ENCODE peak calls at places on chromosomes 7 and 10, in ten cellular contexts. M, O, D, R, A, H, E, P, B and N are unnamed samples.

GRCh38 chr10:106757521-106757920 is 407.0 kb downstream of the SORCS1 start:
- DNase-seq in D (no peak), B (no peak), O (no peak), M (no peak), E (no peak), A (no peak), H (no peak), P (no peak), R (no peak), N (no peak)

GRCh38 chr7:36266201-36266600 is 113.1 kb downstream of the EEPD1 start:
- DNase-seq in R (no peak), M (no peak), B (no peak), E (no peak), D (no peak), H (no peak), A (peak; percentile 18), O (no peak), P (peak; percentile 27), N (no peak)

GRCh38 chr10:70843333-70843732 is 27.6 kb downstream of the SGPL1 start:
- DNase-seq in H (no peak), M (no peak), P (no peak), A (no peak), B (no peak), R (no peak), E (no peak), D (no peak), O (no peak), N (no peak)

GRCh38 chr10:116836087-116836486 is 13.2 kb upstream of the ENO4 start:
- DNase-seq in B (no peak), H (no peak), A (no peak), P (peak; percentile 26), D (no peak), O (no peak), M (no peak), R (no peak), E (no peak), N (peak; percentile 22)

GRCh38 chr10:97648557-97649404 is 8.3 kb downstream of the PI4K2A start:
- DNase-seq in E (peak; percentile 47), H (no peak), B (no peak), M (peak; percentile 22), A (no peak), P (peak; percentile 87), O (no peak), R (peak; percentile 69), D (peak; percentile 57), N (no peak)

GRCh38 chr7:49718755-49719154 is 54.7 kb upstream of the VWC2 start:
- DNase-seq in D (no peak), O (no peak), B (no peak), P (no peak), R (no peak), M (no peak), A (no peak), E (no peak), H (no peak), N (no peak)

GRCh38 chr7:111763221-111763791 is 201.0 kb upstream of the IMMP2L start:
- DNase-seq in A (no peak), M (no peak), D (no peak), H (peak; percentile 31), O (no peak), E (no peak), B (no peak), P (peak; percentile 71), R (peak; percentile 57), N (no peak)

GRCh38 chr10:13158401-13158800 is 3.0 kb upstream of the MCM10 start:
- DNase-seq in B (no peak), H (peak; percentile 31), E (no peak), R (no peak), A (no peak), M (no peak), O (peak; percentile 81), P (no peak), D (no peak), N (no peak)

GRCh38 chr10:14173706-14174594 is 156.8 kb downstream of the FRMD4A start:
- DNase-seq in O (no peak), D (no peak), P (no peak), R (no peak), A (no peak), M (no peak), H (peak; percentile 33), B (no peak), E (no peak), N (no peak)

GRCh38 chr7:100825215-100825671 is 2.1 kb downstream of the EPHB4 start:
- DNase-seq in P (no peak), O (peak; percentile 83), H (no peak), R (no peak), E (no peak), D (no peak), B (no peak), M (no peak), A (no peak), N (no peak)

GRCh38 chr10:124354411-124355382 is 64.0 kb downstream of the OAT start:
- DNase-seq in A (peak; percentile 70), B (peak; percentile 21), P (peak; percentile 27), H (peak; percentile 48), D (peak; percentile 66), M (no peak), R (peak; percentile 59), O (peak; percentile 79), E (no peak), N (no peak)

GRCh38 chr7:114539575-114539974 is 125.0 kb downstream of the FOXP2 start:
- DNase-seq in E (no peak), B (no peak), A (no peak), H (peak; percentile 46), O (no peak), P (peak; percentile 33), D (no peak), R (peak; percentile 3), M (no peak), N (no peak)

GRCh38 chr10:131166486-131166885 is 145.0 kb downstream of the TCERG1L start:
- DNase-seq in H (no peak), O (peak; percentile 43), R (no peak), A (peak; percentile 29), P (no peak), B (no peak), E (no peak), M (no peak), D (peak; percentile 18), N (no peak)
- H3K4me1 ChIP-seq in H (no peaks in the 10 kb centered on the region), O (no peaks in the 10 kb centered on the region), R (no peaks in the 10 kb centered on the region), A (no peaks in the 10 kb centered on the region), P (no peaks in the 10 kb centered on the region), B (no peaks in the 10 kb centered on the region), E (no peaks in the 10 kb centered on the region), M (no peaks in the 10 kb centered on the region), D (no peaks in the 10 kb centered on the region), N (no peaks in the 10 kb centered on the region)

DNA sequence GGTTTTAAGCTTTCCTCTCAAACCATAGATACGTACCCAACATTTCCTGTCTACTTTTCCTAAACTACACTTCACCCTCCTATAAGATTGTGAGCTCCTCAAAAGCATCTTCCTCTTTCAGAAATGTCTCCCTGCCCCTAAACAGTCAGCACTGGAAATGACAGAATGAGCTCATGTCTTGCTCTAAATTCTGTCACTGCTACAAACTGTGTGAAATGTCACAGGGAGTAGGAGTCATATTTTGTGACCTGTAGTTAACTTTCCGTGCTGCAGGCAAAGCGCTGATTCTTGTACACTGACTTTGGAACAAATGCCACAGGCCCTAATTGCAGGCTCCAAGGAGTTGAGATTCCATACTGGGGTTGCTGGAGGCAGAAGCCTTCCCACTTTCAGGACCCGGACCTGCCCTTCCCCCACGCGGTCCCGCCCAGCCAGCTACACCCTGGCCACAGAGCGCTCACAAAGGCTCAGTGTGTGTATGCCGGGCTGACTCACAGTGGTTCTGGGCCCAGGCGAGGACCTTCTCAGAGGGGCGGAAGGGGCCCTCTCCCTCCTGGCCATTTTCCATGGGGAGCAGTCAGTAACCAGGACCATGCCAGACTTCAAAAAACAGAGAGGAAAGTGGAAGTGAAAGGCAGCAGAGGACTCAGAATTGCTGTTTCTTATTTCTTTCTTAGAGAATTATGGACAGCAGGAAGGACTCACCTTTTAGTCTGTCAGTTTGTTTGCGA is 24.1 kb downstream of the SCD start:
- DNase-seq in H (peak; percentile 78), O (peak; percentile 84), A (peak; percentile 92), P (peak; percentile 89), R (peak; percentile 93), M (peak; percentile 82), D (peak; percentile 90), E (peak; percentile 34), B (peak; percentile 28), N (no peak)
- TF ChIP-seq POLR2A in H (peak; percentile 40), O (no peak), A (peak; percentile 11), P (peak; percentile 38), R (no peak), M (peak; percentile 65), D (peak; percentile 72), E (no peak), B (no peak), N (no peak)

DNA sequence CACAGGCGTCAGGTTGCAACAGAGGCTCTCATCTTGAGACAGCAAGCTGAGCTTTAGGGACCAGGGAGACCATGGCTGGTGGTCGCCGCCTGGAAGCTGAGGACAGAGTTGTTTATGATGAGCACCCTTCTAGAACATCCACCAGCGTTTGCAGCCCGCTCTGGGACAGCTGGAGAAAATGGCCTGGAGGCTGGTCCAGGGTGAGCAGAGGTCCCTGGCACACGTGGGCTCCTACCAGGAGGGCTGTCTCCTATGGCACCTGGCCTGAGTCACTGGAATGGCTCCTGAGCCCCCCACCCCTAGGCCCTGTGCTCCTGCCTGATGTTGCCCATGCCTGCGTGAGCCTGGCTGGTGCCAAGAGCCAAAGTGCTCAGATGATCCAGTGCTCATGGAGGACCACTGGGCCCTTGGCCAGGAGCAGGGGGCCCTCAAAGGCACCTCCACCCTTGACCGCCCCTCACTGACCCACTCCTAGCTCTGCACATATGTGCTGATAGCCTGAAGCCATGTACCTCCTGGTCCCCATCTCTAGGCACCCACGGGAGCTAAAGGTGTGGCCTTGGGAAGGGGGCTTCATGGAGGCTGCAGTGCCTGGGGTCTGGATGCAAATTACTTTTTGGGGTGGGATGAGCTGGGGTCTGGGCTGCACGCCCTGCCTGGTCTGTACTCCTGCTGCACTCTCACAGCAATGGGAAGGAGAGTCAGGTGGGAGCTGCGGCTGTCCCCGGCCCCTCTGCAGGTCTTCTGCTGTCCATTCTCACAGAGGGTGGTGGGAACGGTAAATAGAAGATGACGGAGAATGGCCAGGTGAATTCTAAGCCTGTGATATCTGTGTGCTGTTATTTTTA is 40.1 kb upstream of the RET start:
- DNase-seq in M (no peak), E (no peak), R (no peak), O (no peak), H (no peak), B (peak; percentile 7), A (no peak), D (no peak), P (no peak), N (no peak)
- H3K4me1 ChIP-seq in M (no peaks in the 10 kb centered on the region), E (no peaks in the 10 kb centered on the region), R (no peaks in the 10 kb centered on the region), O (no peaks in the 10 kb centered on the region), H (no peaks in the 10 kb centered on the region), B (no peaks in the 10 kb centered on the region), A (no peaks in the 10 kb centered on the region), D (no peaks in the 10 kb centered on the region), P (no peaks in the 10 kb centered on the region), N (no peaks in the 10 kb centered on the region)

DNA sequence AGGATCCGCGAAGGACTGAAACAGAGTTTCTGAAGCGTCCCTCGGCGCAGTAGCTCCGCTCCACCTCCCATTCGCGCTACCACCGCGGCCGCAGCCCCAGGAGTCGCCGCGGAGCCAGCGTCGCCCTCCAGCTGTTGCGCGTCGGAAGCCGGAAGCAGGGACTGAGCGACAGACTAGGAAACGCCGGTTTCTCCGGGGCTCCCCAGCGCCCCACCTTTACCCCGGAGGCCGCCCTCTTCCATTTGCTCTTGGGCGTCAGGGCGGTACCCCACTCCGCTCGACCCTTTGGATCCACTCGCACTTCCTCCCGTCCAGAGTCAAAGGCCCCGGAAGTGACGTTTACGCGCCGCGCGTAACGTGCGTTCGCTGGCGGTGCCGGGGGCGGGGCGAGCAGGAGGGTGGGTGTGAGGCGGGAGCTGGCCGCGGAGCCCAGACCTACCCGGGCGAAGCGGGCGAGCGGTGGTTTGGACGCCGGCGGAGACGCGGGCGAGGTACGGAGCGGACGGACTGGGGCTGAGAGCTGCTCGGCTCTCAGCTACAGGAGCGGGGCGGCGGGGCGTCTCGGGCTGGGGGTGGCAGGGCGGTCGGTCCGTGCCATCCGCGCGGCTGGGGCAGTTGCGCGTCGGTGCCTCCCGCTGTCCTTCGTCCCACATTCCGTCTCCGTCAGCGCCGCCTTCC is at the start of gene RABGEF1:
- DNase-seq in B (peak; percentile 97), A (peak; percentile 98), D (peak; percentile 99), H (peak; percentile 97), P (peak; percentile 96), M (peak; percentile 95), E (peak; percentile 89), O (peak; percentile 99), R (peak; percentile 89), N (no peak)
- TF ChIP-seq POLR2A in B (peak; percentile 86), A (peak; percentile 94), D (peak; percentile 94), H (peak; percentile 97), P (peak; percentile 73), M (peak; percentile 91), E (peak; percentile 96), O (peak; percentile 84), R (peak; percentile 65), N (peak; percentile 74)